ENCODE peak calls at places on chromosomes 12 and 14, in eight cellular contexts. A is activated CD8-positive, alpha-beta memory T cell treated with anti-CD3 and anti-CD28 coated beads, Interleukin-2, amount 10 ng/mL, durations not matched to agents 7 days and 5 days; L is kidney tubule cell; C is HTR-8/SVneo; G is SK-N-MC; T is testis; D is left lung; H is non-pigmented ciliary epithelial cell. S is an unnamed sample.

GRCh38 chr12:106722854-106723253 is 51.6 kb upstream of the RIC8B start:
- DNase-seq in H (no peak), T (no peak), C (no peak), L (no peak), G (no peak), A (no peak), D (no peak), S (no peak)

GRCh38 chr14:102124419-102124818 is 15.3 kb upstream of the WDR20 start:
- DNase-seq in C (no peak), T (no peak), G (no peak), D (no peak), H (no peak), L (no peak), A (no peak), S (no peak)

GRCh38 chr12:27101290-27101689 is 18.9 kb upstream of the C12orf71 start:
- DNase-seq in G (no peak), D (no peak), A (no peak), C (peak), H (no peak), L (peak), T (no peak), S (no peak)

GRCh38 chr14:94161979-94162378 is 12.1 kb upstream of the PPP4R4 start:
- DNase-seq in A (no peak), C (no peak), T (no peak), G (peak), H (no peak), L (no peak), D (no peak), S (no peak)

GRCh38 chr12:68040450-68041075 is 51.3 kb downstream of the IFNG-AS1 start:
- DNase-seq in C (peak), G (peak), A (peak), T (peak), L (peak), D (peak), H (peak), S (peak)

GRCh38 chr12:18261906-18262305 is 588 bp downstream of the PIK3C2G start:
- DNase-seq in T (no peak), D (no peak), L (no peak), H (no peak), C (no peak), A (no peak), G (no peak), S (no peak)

GRCh38 chr12:103645202-103645601 is 58.1 kb downstream of the STAB2 start:
- DNase-seq in C (no peak), G (no peak), L (no peak), D (no peak), A (no peak), T (no peak), H (no peak), S (no peak)

GRCh38 chr12:40152783-40153383 is 47.0 kb upstream of the SLC2A13 start:
- DNase-seq in A (peak), H (peak), G (peak), D (peak), C (no peak), T (peak), L (peak), S (no peak)

GRCh38 chr14:58864751-58865519 is 227.2 kb downstream of the DACT1 start:
- DNase-seq in L (peak), C (peak), D (no peak), G (no peak), T (no peak), H (peak), A (no peak), S (peak)

GRCh38 chr12:8455281-8455680 is 481 bp upstream of the CLEC6A start:
- DNase-seq in A (no peak), H (no peak), L (no peak), G (no peak), D (no peak), T (no peak), C (no peak), S (no peak)